ENCODE peak calls at places on chromosomes 12 and 14, in four cellular contexts. One of them, this sample, is unnamed.

GRCh38 chr12:32053881-32054624 is 52.6 kb upstream of the BICD1 start:
- DNase-seq in mesendoderm: no peak
- DNase-seq in T follicular helper cell: no peak
- DNase-seq in T-cell: no peak
- DNase-seq in this sample: no peak

GRCh38 chr12:108511633-108512540 is 3.2 kb upstream of the FICD start:
- DNase-seq in T-cell: peak; percentile 60
- DNase-seq in T follicular helper cell: peak; percentile 66
- DNase-seq in mesendoderm: peak; percentile 83
- DNase-seq in this sample: peak; percentile 87

GRCh38 chr12:28611115-28611435 is 420.8 kb downstream of the CCDC91 start:
- DNase-seq in T-cell: no peak
- DNase-seq in mesendoderm: no peak
- DNase-seq in T follicular helper cell: no peak
- DNase-seq in this sample: no peak

GRCh38 chr14:105881021-105881930 is 354.9 kb downstream of the TMEM121 start:
- DNase-seq in T-cell: peak; percentile 9
- DNase-seq in T follicular helper cell: no peak
- DNase-seq in mesendoderm: no peak
- DNase-seq in this sample: peak; percentile 23

GRCh38 chr14:75310295-75311059 is 31.8 kb downstream of the FOS start:
- DNase-seq in T-cell: no peak
- DNase-seq in T follicular helper cell: no peak
- DNase-seq in mesendoderm: peak; percentile 97
- DNase-seq in this sample: peak; percentile 89

GRCh38 chr12:125890983-125891382 is 825.7 kb downstream of the AACS start:
- DNase-seq in mesendoderm: no peak
- DNase-seq in T-cell: no peak
- DNase-seq in T follicular helper cell: no peak
- DNase-seq in this sample: peak; percentile 67

GRCh38 chr14:22469541-22470303 is 119.3 kb downstream of the DAD1 start:
- DNase-seq in mesendoderm: no peak
- DNase-seq in T follicular helper cell: no peak
- DNase-seq in T-cell: no peak
- DNase-seq in this sample: no peak

GRCh38 chr12:643478-644292 is 19.6 kb downstream of the NINJ2 start:
- DNase-seq in T-cell: no peak
- DNase-seq in mesendoderm: peak; percentile 33
- DNase-seq in T follicular helper cell: no peak
- DNase-seq in this sample: peak; percentile 55

GRCh38 chr14:43692706-43693105 is 814.4 kb downstream of the FSCB start:
- DNase-seq in T-cell: no peak
- DNase-seq in T follicular helper cell: no peak
- DNase-seq in mesendoderm: no peak
- DNase-seq in this sample: no peak

GRCh38 chr14:103207404-103208072 is 84.3 kb downstream of the TNFAIP2 start:
- DNase-seq in mesendoderm: no peak
- DNase-seq in T follicular helper cell: no peak
- DNase-seq in T-cell: no peak
- DNase-seq in this sample: no peak

GRCh38 chr14:96253140-96253539 is 2.9 kb upstream of the BDKRB1 start:
- DNase-seq in mesendoderm: peak; percentile 90
- DNase-seq in T-cell: no peak
- DNase-seq in T follicular helper cell: no peak
- DNase-seq in this sample: peak; percentile 93

GRCh38 chr14:79586401-79586800 is 624.9 kb downstream of the DIO2 start:
- DNase-seq in T-cell: no peak
- DNase-seq in mesendoderm: no peak
- DNase-seq in T follicular helper cell: no peak
- DNase-seq in this sample: no peak

GRCh38 chr14:104794099-104794498 is 1.4 kb downstream of the AKT1 start:
- DNase-seq in T-cell: no peak
- DNase-seq in mesendoderm: peak; percentile 90
- DNase-seq in T follicular helper cell: no peak
- DNase-seq in this sample: peak; percentile 82

GRCh38 chr12:118371354-118372282 is 1.1 kb downstream of the TAOK3 start:
- DNase-seq in T-cell: no peak
- DNase-seq in mesendoderm: peak; percentile 24
- DNase-seq in T follicular helper cell: no peak
- DNase-seq in this sample: peak; percentile 68

GRCh38 chr14:37610945-37611523 is 15.6 kb downstream of the TTC6 start:
- DNase-seq in T follicular helper cell: no peak
- DNase-seq in mesendoderm: no peak
- DNase-seq in T-cell: no peak
- DNase-seq in this sample: no peak

GRCh38 chr12:70756118-70756517 is 118.9 kb upstream of the PTPRB start:
- DNase-seq in T-cell: no peak
- DNase-seq in T follicular helper cell: no peak
- DNase-seq in mesendoderm: no peak
- DNase-seq in this sample: no peak

GRCh38 chr12:1523558-1524050 is 70.8 kb downstream of the FBXL14 start:
- DNase-seq in T-cell: no peak
- DNase-seq in mesendoderm: peak; percentile 85
- DNase-seq in T follicular helper cell: no peak
- DNase-seq in this sample: peak; percentile 68

GRCh38 chr12:46442239-46442638 is 69.7 kb upstream of the SLC38A2 start:
- DNase-seq in T follicular helper cell: no peak
- DNase-seq in mesendoderm: no peak
- DNase-seq in T-cell: no peak
- DNase-seq in this sample: peak; percentile 63

GRCh38 chr12:28108599-28108998 is 81.7 kb upstream of the CCDC91 start:
- DNase-seq in T follicular helper cell: no peak
- DNase-seq in T-cell: no peak
- DNase-seq in mesendoderm: no peak
- DNase-seq in this sample: no peak

GRCh38 chr14:54893151-54893760 is 9.4 kb downstream of the GCH1 start:
- DNase-seq in T follicular helper cell: no peak
- DNase-seq in T-cell: no peak
- DNase-seq in mesendoderm: peak; percentile 37
- DNase-seq in this sample: no peak

GRCh38 chr12:28191690-28192089 is 1.4 kb downstream of the CCDC91 start:
- DNase-seq in mesendoderm: peak; percentile 27
- DNase-seq in T-cell: no peak
- DNase-seq in T follicular helper cell: peak; percentile 20
- DNase-seq in this sample: no peak

GRCh38 chr12:49328816-49329215 is 5.8 kb downstream of the TROAP start:
- DNase-seq in T-cell: no peak
- DNase-seq in T follicular helper cell: no peak
- DNase-seq in mesendoderm: no peak
- DNase-seq in this sample: no peak

GRCh38 chr14:63418020-63418419 is 99.3 kb upstream of the GPHB5 start:
- DNase-seq in T follicular helper cell: no peak
- DNase-seq in T-cell: no peak
- DNase-seq in mesendoderm: no peak
- DNase-seq in this sample: no peak

GRCh38 chr12:101925352-101925751 is 48.0 kb downstream of the DRAM1 start:
- DNase-seq in T follicular helper cell: no peak
- DNase-seq in mesendoderm: peak; percentile 13
- DNase-seq in T-cell: no peak
- DNase-seq in this sample: peak; percentile 98

GRCh38 chr12:94561943-94562411 is 88.4 kb downstream of the TMCC3 start:
- DNase-seq in T-cell: no peak
- DNase-seq in T follicular helper cell: no peak
- DNase-seq in mesendoderm: no peak
- DNase-seq in this sample: peak; percentile 77

GRCh38 chr14:101350710-101351109 is 210.6 kb upstream of the DIO3 start:
- DNase-seq in mesendoderm: no peak
- DNase-seq in T-cell: no peak
- DNase-seq in T follicular helper cell: no peak
- DNase-seq in this sample: peak; percentile 50

This sample was measured in islet precursor cell.